ENCODE peak calls at places on chromosomes 12 and 14, in six cellular contexts. C is GM23338, G is PC-3, F is neural progenitor cell, Z is MM.1S, V is GM23248. T is an unnamed sample. For H3F3A, the result is how much of the 10 kb centered on the place peaks cover.

GRCh38 chr14:61749867-61750266 is 12.4 kb upstream of the SNAPC1 start:
- DNase-seq in C (peak), G (peak), F (no peak), Z (no peak), V (peak), T (peak)

GRCh38 chr12:12180136-12180535 is 86.7 kb downstream of the LRP6 start:
- DNase-seq in C (no peak), G (no peak), F (no peak), Z (no peak), V (no peak), T (no peak)

GRCh38 chr12:26062566-26062965 is 62.3 kb downstream of the BHLHE41 start:
- DNase-seq in C (no peak), G (peak), F (no peak), Z (no peak), V (peak), T (peak)

GRCh38 chr12:55771736-55772135 is 28.8 kb downstream of the GDF11 start:
- DNase-seq in C (no peak), G (no peak), F (no peak), Z (no peak), V (no peak), T (no peak)

GRCh38 chr14:79581912-79582576 is 629.3 kb downstream of the DIO2 start:
- DNase-seq in C (no peak), G (peak), F (no peak), Z (no peak), V (peak), T (no peak)

GRCh38 chr14:32657081-32657480 is 281.6 kb upstream of the NPAS3 start:
- DNase-seq in C (no peak), G (peak), F (no peak), Z (no peak), V (peak), T (no peak)

GRCh38 chr14:35347323-35348043 is 55.3 kb downstream of the PSMA6 start:
- DNase-seq in C (peak), G (no peak), F (peak), Z (no peak), V (no peak), T (no peak)

GRCh38 chr14:99129211-99129696 is 142.7 kb downstream of the BCL11B start:
- DNase-seq in C (no peak), G (no peak), F (no peak), Z (no peak), V (no peak), T (no peak)

GRCh38 chr12:124094188-124094587 is 121.2 kb downstream of the ZNF664 start:
- DNase-seq in C (no peak), G (no peak), F (no peak), Z (no peak), V (no peak), T (no peak)

GRCh38 chr12:68239309-68239708 is 13.7 kb upstream of the IL26 start:
- DNase-seq in C (no peak), G (peak), F (no peak), Z (no peak), V (no peak), T (no peak)

GRCh38 chr14:57746563-57746962 is 119.3 kb downstream of the SLC35F4 start:
- DNase-seq in C (no peak), G (no peak), F (no peak), Z (no peak), V (no peak), T (no peak)

GRCh38 chr12:80230068-80230467 is 130.7 kb downstream of the OTOGL start:
- DNase-seq in C (peak), G (no peak), F (peak), Z (peak), V (no peak), T (no peak)

GRCh38 chr14:38884109-38884508 is 218.9 kb downstream of the SEC23A start:
- DNase-seq in C (no peak), G (no peak), F (no peak), Z (no peak), V (no peak), T (no peak)

GRCh38 chr12:3658327-3659163 is 94.4 kb downstream of the CRACR2A start:
- DNase-seq in C (peak), G (peak), F (peak), Z (no peak), V (peak), T (no peak)

GRCh38 chr12:13523926-13524325 is 327.4 kb downstream of the EMP1 start:
- DNase-seq in C (no peak), G (no peak), F (no peak), Z (no peak), V (no peak), T (no peak)

GRCh38 chr12:55780695-55781094 is 36.8 kb downstream of the SARNP start:
- DNase-seq in C (no peak), G (no peak), F (no peak), Z (no peak), V (peak), T (no peak)

GRCh38 chr14:62436256-62436655 is 609.0 kb downstream of the KCNH5 start:
- DNase-seq in C (no peak), G (peak), F (no peak), Z (no peak), V (no peak), T (no peak)

GRCh38 chr12:64177001-64177400 is 45.1 kb downstream of the KICS2 start:
- DNase-seq in C (no peak), G (no peak), F (no peak), Z (no peak), V (no peak), T (no peak)

GRCh38 chr12:108839011-108839889 is 18.1 kb downstream of the SSH1 start:
- DNase-seq in C (no peak), G (no peak), F (no peak), Z (no peak), V (peak), T (no peak)

GRCh38 chr12:111180830-111181726 is 187.8 kb downstream of the PHETA1 start:
- DNase-seq in C (no peak), G (no peak), F (no peak), Z (no peak), V (peak), T (no peak)

GRCh38 chr12:109346920-109347319 is 780 bp upstream of the MYO1H start:
- DNase-seq in C (peak), G (no peak), F (no peak), Z (no peak), V (no peak), T (no peak)

GRCh38 chr14:37810094-37810801 is 214.8 kb downstream of the TTC6 start:
- DNase-seq in C (no peak), G (no peak), F (peak), Z (no peak), V (no peak), T (no peak)

GRCh38 chr14:105938055-105938863 is 411.9 kb downstream of the TMEM121 start:
- DNase-seq in C (no peak), G (no peak), F (no peak), Z (no peak), V (no peak), T (no peak)

GRCh38 chr14:105488781-105489606 is 2.1 kb upstream of the TEDC1 start:
- DNase-seq in C (no peak), G (no peak), F (peak), Z (no peak), V (no peak), T (no peak)

GRCh38 chr14:103547941-103548462 is 14.5 kb downstream of the BAG5 start:
- DNase-seq in C (no peak), G (no peak), F (no peak), Z (no peak), V (no peak), T (no peak)

GRCh38 chr12:113271853-113272561 is 50.7 kb downstream of the TPCN1 start:
- DNase-seq in C (peak), G (no peak), F (no peak), Z (no peak), V (peak), T (no peak)

GRCh38 chr14:90383731-90384542 is 12.9 kb upstream of the CALM1 start:
- DNase-seq in C (peak), G (peak), F (peak), Z (peak), V (peak), T (no peak)

GRCh38 chr12:12985817-12986408 is 14.2 kb downstream of the HEBP1 start:
- DNase-seq in C (peak), G (peak), F (peak), Z (no peak), V (peak), T (peak)

GRCh38 chr12:57452181-57452936 is 2.7 kb upstream of the INHBE start:
- DNase-seq in C (peak), G (peak), F (no peak), Z (no peak), V (peak), T (no peak)

GRCh38 chr12:129212221-129212630 is 358.9 kb downstream of the GLT1D1 start:
- DNase-seq in C (no peak), G (peak), F (no peak), Z (no peak), V (no peak), T (no peak)

GRCh38 chr12:108638141-108638823 is 4.6 kb upstream of the SELPLG start:
- DNase-seq in C (peak), G (no peak), F (peak), Z (no peak), V (no peak), T (no peak)

GRCh38 chr14:99579077-99579836 is 24.8 kb downstream of the CCDC85C start:
- DNase-seq in C (no peak), G (peak), F (no peak), Z (no peak), V (no peak), T (peak)

GRCh38 chr12:122018937-122019336 is 2.7 kb upstream of the BCL7A start:
- DNase-seq in C (no peak), G (no peak), F (no peak), Z (no peak), V (no peak), T (no peak)
- H3F3A ChIP-seq in C (under half), G (under half), F (under half), Z (under half), V (under half), T (under half)

GRCh38 chr12:28611501-28611900 is 421.2 kb downstream of the CCDC91 start:
- DNase-seq in C (no peak), G (peak), F (no peak), Z (no peak), V (peak), T (peak)

GRCh38 chr12:28610401-28611114 is 420.3 kb downstream of the CCDC91 start:
- DNase-seq in C (no peak), G (no peak), F (no peak), Z (no peak), V (no peak), T (no peak)

GRCh38 chr12:28606967-28607557 is 416.8 kb downstream of the CCDC91 start:
- DNase-seq in C (no peak), G (no peak), F (no peak), Z (no peak), V (no peak), T (no peak)

DNA sequence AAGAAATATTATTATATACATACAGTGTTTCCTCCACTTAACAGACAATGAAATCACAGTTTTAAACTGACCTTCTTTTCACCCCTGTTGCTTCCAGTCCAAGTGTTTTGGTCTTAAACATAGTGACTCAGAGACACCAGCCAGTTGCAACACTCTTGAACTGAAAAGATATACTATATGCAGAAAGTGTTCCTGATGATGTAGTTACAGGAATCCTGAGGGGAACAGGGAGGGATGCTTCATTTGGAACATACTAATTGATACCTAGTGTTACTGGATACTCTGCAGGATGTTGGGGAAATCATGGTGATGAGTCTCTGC is 420.8 kb downstream of the CCDC91 start:
- DNase-seq in C (no peak), G (peak), F (no peak), Z (no peak), V (peak), T (peak)
- TF ChIP-seq EZH2 in C (no peak), G (no peak), F (no peak), Z (no peak), V (no peak), T (no peak)

GRCh38 chr12:53468286-53468685 is 16.4 kb downstream of the PCBP2 start:
- DNase-seq in C (no peak), G (no peak), F (no peak), Z (peak), V (no peak), T (no peak)
- H3F3A ChIP-seq in C (half or more), G (under half), F (half or more), Z (half or more), V (half or more), T (half or more)

DNA sequence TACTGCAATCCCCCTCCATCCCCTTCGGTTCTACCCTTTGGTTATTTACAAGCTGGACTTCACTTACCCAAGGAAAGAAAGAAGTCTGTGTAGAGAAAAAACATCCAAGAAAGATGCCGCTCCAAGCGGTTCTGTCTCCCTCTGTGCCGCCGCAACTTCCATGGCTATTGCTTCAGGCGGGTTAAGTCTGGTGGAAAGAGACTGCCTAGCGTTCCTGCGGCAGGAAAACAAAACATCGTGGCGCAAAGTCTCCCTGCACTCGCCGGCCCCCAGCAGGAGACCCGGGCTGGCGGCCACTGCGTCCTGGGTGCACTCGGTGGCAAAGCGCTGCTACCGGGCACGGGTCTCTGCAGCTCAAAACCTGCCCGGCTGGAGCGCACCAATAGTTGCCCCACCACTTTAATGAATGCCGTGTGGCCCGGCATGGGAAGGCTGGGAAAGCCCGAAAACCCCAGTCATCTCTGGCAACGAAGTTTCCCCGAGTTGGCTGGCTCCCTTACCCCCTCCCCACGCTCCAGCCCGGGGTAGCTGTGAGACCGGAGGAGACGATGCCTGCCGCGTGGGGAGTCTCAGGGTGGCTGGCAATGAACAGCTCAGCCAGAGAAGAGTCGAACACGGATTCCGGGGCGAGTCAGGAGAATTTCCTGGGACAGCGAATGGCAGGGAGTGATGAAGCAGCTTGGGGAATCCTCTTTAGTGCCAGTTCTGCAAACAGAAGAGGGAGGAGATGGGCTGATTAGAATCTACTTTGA is 3.5 kb upstream of the KCNK10 start:
- DNase-seq in C (peak), G (no peak), F (peak), Z (no peak), V (no peak), T (no peak)
- TF ChIP-seq EZH2 in C (peak), G (peak), F (peak), Z (no peak), V (no peak), T (no peak)

GRCh38 chr14:74587363-74587707 is 24.7 kb downstream of the LTBP2 start:
- DNase-seq in C (no peak), G (no peak), F (no peak), Z (no peak), V (no peak), T (no peak)
- H3F3A ChIP-seq in C (under half), G (under half), F (under half), Z (under half), V (under half), T (under half)

DNA sequence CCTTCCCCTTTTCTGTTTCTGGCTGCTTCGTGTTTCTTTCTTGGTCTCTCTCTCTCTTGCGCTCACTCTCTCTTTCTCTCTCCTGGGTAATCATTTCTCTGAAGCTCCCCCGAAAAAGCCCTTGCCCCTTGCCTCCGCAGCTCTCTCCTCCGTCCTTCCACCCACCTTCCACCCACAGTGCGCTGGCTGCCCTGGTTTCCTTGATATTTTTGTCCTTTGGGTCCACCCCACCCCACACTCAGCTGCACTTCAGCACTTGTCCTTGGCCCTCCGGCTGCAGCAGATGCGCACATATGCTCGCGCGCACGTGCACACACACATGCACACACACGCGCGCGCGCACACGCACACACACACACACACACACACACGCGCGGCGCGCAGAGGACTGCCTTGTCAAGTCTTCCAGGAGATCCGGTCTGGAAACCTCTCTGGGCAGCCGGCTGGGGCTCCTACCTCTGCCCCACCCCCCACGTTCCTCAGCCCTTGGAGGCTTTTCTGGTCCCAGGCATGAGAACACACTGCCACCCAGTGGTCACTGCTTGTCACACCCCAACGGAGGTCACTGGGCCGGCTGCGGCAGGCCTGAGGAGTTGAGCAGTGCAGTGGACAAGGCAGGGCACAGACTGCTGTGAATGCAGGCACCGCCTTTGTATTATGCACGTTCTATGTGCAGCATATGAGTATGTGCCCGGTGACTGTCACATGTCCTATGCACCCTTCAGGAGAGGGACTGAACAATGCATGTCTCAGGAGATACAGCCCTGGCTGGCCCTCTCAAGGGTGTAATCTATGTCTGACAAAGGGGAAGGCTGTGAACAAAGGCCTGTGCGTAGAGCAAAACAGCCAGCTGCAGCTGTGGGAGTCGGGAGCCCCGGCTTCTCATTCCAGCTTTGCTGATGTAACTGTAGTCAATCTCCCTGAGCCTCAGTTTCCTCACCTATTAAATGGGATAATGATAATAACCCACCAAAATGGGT is 6.5 kb downstream of the LAG3 start:
- DNase-seq in C (peak), G (peak), F (peak), Z (peak), V (peak), T (peak)
- TF ChIP-seq EZH2 in C (no peak), G (no peak), F (peak), Z (no peak), V (no peak), T (no peak)

T was measured in PC-9.